ENCODE peak calls at places on chromosome 21, in ten cellular contexts. V is esophagus squamous epithelium; H is CD8-positive, alpha-beta T cell; C is astrocyte of the spinal cord; Y is lower lobe of right lung; L is A549; B is cardiac muscle cell; W is psoas muscle; J is Panc1; G is heart right ventricle. N is an unnamed sample.

GRCh38 chr21:37398697-37399096 is 32.1 kb downstream of the DYRK1A start:
- DNase-seq in J (no peak), L (no peak), V (no peak), Y (no peak), C (no peak), G (no peak), H (no peak), W (no peak), B (no peak), N (no peak)

GRCh38 chr21:37342046-37342632 is 24.4 kb upstream of the DYRK1A start:
- DNase-seq in B (no peak), H (no peak), V (no peak), G (no peak), L (no peak), J (no peak), C (no peak), Y (no peak), W (no peak), N (no peak)

GRCh38 chr21:10640446-10640845 is 119.1 kb downstream of the TPTE start:
- DNase-seq in V (no peak), B (no peak), H (no peak), J (no peak), G (no peak), Y (no peak), L (no peak), W (no peak), C (no peak), N (no peak)

GRCh38 chr21:37155216-37155615 is 82.2 kb downstream of the TTC3 start:
- DNase-seq in C (no peak), B (no peak), H (no peak), V (no peak), G (no peak), Y (no peak), L (no peak), W (no peak), J (no peak), N (no peak)

GRCh38 chr21:45081636-45082035 is 7.3 kb downstream of the ADARB1 start:
- DNase-seq in W (no peak), H (no peak), G (no peak), V (no peak), J (no peak), L (no peak), B (no peak), Y (no peak), C (no peak), N (no peak)

GRCh38 chr21:28822882-28823335 is 169.8 kb downstream of the LTN1 start:
- DNase-seq in L (no peak), C (no peak), V (no peak), G (no peak), J (no peak), Y (no peak), B (peak), W (no peak), H (no peak), N (peak)

GRCh38 chr21:28018741-28019669 is 973.7 kb downstream of the LTN1 start:
- DNase-seq in W (peak), H (no peak), Y (no peak), C (no peak), B (peak), L (no peak), V (no peak), G (peak), J (no peak), N (peak)

GRCh38 chr21:44299085-44299457 is 782 bp upstream of the PFKL start:
- DNase-seq in B (no peak), V (no peak), J (no peak), C (peak), L (no peak), H (no peak), G (no peak), Y (no peak), W (no peak), N (peak)

GRCh38 chr21:34836103-34836932 is 167.5 kb downstream of the CLIC6 start:
- DNase-seq in Y (peak), C (peak), J (peak), L (peak), W (peak), G (no peak), H (no peak), V (no peak), B (peak), N (peak)

GRCh38 chr21:43332461-43332860 is 94.5 kb downstream of the SIK1 start:
- DNase-seq in G (no peak), W (no peak), V (no peak), J (no peak), L (no peak), H (no peak), Y (no peak), B (no peak), C (no peak), N (no peak)

GRCh38 chr21:37281993-37282392 is 14.9 kb upstream of the VPS26C start:
- DNase-seq in L (no peak), G (no peak), V (no peak), J (no peak), H (peak), C (no peak), B (no peak), W (no peak), Y (no peak), N (no peak)

GRCh38 chr21:26934383-26934782 is 32.5 kb downstream of the ADAMTS5 start:
- DNase-seq in V (no peak), H (no peak), W (no peak), G (no peak), L (no peak), Y (no peak), J (no peak), B (no peak), C (no peak), N (no peak)

GRCh38 chr21:42674351-42674940 is 21.0 kb downstream of the PDE9A start:
- DNase-seq in V (no peak), J (no peak), C (no peak), L (no peak), Y (no peak), B (peak), W (peak), H (no peak), G (peak), N (no peak)

DNA sequence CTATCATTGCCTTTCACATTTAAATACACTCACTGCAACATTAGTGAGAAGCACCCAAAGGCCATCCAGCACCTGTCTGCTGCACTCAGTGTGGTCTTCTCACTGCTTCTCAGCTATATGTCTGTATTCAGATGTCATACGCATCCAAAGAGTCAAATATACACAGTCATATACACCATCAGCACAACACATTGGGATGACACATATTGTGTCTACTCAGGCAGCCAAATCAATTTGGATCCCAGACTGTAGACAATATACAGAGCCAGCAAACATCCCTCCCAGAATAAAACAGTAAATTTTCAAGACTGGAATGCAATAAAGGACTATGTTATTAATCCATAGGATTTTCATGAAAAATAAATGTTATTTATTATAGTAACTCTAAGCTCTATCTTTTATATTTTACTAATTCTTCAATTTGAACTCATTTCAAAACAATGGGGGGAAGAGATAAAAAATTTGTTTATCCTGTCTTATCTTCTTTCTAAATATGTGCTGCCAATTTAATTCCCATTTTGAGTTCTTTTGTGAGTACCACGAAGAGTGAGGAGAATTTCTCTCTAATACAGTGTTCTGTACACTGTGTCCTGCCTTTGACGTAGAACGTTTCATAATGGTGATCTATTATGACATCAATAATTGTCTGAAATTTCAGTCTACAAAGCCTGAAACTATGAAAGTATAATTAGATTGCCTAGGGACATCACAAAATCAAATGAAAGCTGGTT is 602.2 kb upstream of the CXADR start:
- DNase-seq in V (no peak), G (no peak), L (no peak), H (no peak), J (no peak), C (no peak), Y (no peak), B (no peak), W (no peak), N (no peak)
- H3K4me3 ChIP-seq in V (no peak), G (no peak), L (no peak), H (no peak), J (no peak), C (no peak), Y (no peak), B (no peak), W (no peak), N (no peak)

GRCh38 chr21:16388911-16389515 is 659.2 kb downstream of the USP25 start:
- DNase-seq in H (no peak), V (no peak), Y (no peak), W (no peak), B (no peak), G (no peak), C (no peak), L (no peak), J (no peak), N (no peak)
- TF ChIP-seq CTCF in H (no peak), V (no peak), Y (no peak), W (no peak), B (no peak), G (no peak), C (no peak), L (no peak), J (no peak), N (no peak)

GRCh38 chr21:46226146-46226545 is 2.4 kb downstream of the LSS start:
- DNase-seq in B (no peak), Y (no peak), J (no peak), W (no peak), C (no peak), V (no peak), L (no peak), H (no peak), G (no peak), N (peak)
- H3K4me3 ChIP-seq in B (no peak), Y (peak), J (peak), W (peak), C (no peak), V (no peak), L (no peak), H (no peak), G (no peak), N (peak)

GRCh38 chr21:39208624-39209333 is 25.5 kb upstream of the PSMG1 start:
- DNase-seq in C (no peak), H (no peak), B (peak), J (no peak), L (no peak), V (no peak), Y (no peak), G (no peak), W (no peak), N (peak)

GRCh38 chr21:39209334-39209688 is 26.1 kb upstream of the PSMG1 start:
- DNase-seq in Y (no peak), V (no peak), H (no peak), W (no peak), G (no peak), C (no peak), B (no peak), J (no peak), L (no peak), N (no peak)

GRCh38 chr21:39204134-39204533 is 20.9 kb upstream of the PSMG1 start:
- DNase-seq in C (no peak), L (no peak), B (no peak), Y (no peak), W (no peak), G (no peak), H (no peak), V (no peak), J (no peak), N (no peak)
- TF ChIP-seq CTCF in C (peak), L (no peak), B (peak), Y (no peak), W (peak), G (no peak), H (peak), V (no peak), J (no peak), N (peak)

GRCh38 chr21:14686466-14687276 is 140.6 kb upstream of the SAMSN1 start:
- DNase-seq in B (no peak), L (no peak), Y (no peak), J (no peak), C (peak), H (no peak), V (no peak), G (no peak), W (no peak), N (peak)

GRCh38 chr21:14684071-14684470 is 138.0 kb upstream of the SAMSN1 start:
- DNase-seq in V (no peak), C (no peak), H (no peak), G (no peak), B (no peak), Y (no peak), W (no peak), J (no peak), L (no peak), N (no peak)

GRCh38 chr21:14688412-14688811 is 142.3 kb upstream of the SAMSN1 start:
- DNase-seq in W (no peak), V (no peak), Y (no peak), J (no peak), B (no peak), L (no peak), H (no peak), G (no peak), C (no peak), N (no peak)

GRCh38 chr21:14685568-14685967 is 139.5 kb upstream of the SAMSN1 start:
- DNase-seq in J (no peak), Y (no peak), H (no peak), G (no peak), C (no peak), V (no peak), L (no peak), B (no peak), W (no peak), N (peak)

DNA sequence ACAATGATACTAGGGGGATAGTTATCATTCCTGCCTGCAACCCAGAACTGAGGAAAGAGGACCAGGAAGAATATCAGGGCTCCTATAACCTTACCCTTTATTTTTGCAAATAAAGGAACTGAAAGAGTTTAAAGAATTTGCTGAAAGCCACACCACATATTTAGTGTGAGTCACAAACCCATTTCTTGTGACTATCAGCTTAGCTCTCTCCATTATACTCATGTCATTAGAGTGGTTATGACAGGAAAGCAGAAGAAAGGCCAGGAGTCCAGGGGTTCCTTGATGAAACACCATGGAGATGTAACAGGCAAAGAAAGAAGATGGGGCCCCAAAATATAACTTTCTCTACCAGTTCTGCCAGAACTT is 141.1 kb upstream of the SAMSN1 start:
- DNase-seq in B (no peak), C (peak), J (no peak), H (no peak), W (no peak), L (no peak), Y (no peak), G (no peak), V (no peak), N (peak)
- H3K4me3 ChIP-seq in B (no peak), C (no peak), J (no peak), H (no peak), W (no peak), L (no peak), Y (no peak), G (no peak), V (no peak), N (no peak)

GRCh38 chr21:16195476-16195875 is 465.7 kb downstream of the USP25 start:
- DNase-seq in G (no peak), Y (no peak), C (peak), H (no peak), L (no peak), B (peak), V (no peak), J (no peak), W (no peak), N (peak)

GRCh38 chr21:16192900-16193299 is 463.1 kb downstream of the USP25 start:
- DNase-seq in G (no peak), J (no peak), C (peak), Y (no peak), B (peak), V (no peak), H (no peak), L (peak), W (no peak), N (peak)

GRCh38 chr21:16195896-16196443 is 466.2 kb downstream of the USP25 start:
- DNase-seq in C (peak), J (no peak), V (no peak), W (no peak), G (no peak), B (peak), L (no peak), H (no peak), Y (no peak), N (peak)

GRCh38 chr21:16194851-16195251 is 465.1 kb downstream of the USP25 start:
- DNase-seq in C (peak), H (no peak), G (no peak), V (no peak), Y (no peak), W (no peak), J (no peak), B (peak), L (no peak), N (peak)

GRCh38 chr21:16193758-16194606 is 464.2 kb downstream of the USP25 start:
- DNase-seq in J (no peak), V (no peak), H (no peak), C (peak), L (peak), G (peak), B (peak), Y (peak), W (peak), N (peak)
- TF ChIP-seq CTCF in J (peak), V (no peak), H (no peak), C (peak), L (peak), G (peak), B (peak), Y (no peak), W (peak), N (peak)

N was measured in choroid plexus epithelial cell.